ENCODE peak calls at places on chromosomes 4 and X, in five cellular contexts. V is astrocyte of the cerebellum; W is heart right ventricle; E is CD4-positive, CD25-positive, alpha-beta regulatory T cell; K is GM23338. P is an unnamed sample.

GRCh38 chr4:186688150-186688943 is 35.3 kb downstream of the FAT1 start:
- DNase-seq in V (no peak), K (peak; percentile 67), E (no peak), W (no peak), P (peak; percentile 39)

GRCh38 chrX:15956684-15957083 is 102.1 kb upstream of the AP1S2 start:
- DNase-seq in W (no peak), V (no peak), K (peak; percentile 50), E (no peak), P (peak; percentile 24)

GRCh38 chr4:118296739-118297138 is 56.1 kb downstream of the PRSS12 start:
- DNase-seq in W (no peak), V (no peak), K (no peak), E (no peak), P (no peak)

GRCh38 chr4:99722006-99722405 is 64.4 kb upstream of the C4orf54 start:
- DNase-seq in E (no peak), K (no peak), V (no peak), W (no peak), P (no peak)

GRCh38 chr4:158484173-158484885 is 37.4 kb upstream of the RXFP1 start:
- DNase-seq in K (no peak), V (peak; percentile 31), W (no peak), E (no peak), P (no peak)

GRCh38 chr4:172042714-172043114 is 229.5 kb downstream of the GALNTL6 start:
- DNase-seq in W (no peak), E (no peak), K (no peak), V (no peak), P (no peak)

GRCh38 chr4:139559095-139559490 is 3.1 kb upstream of the SETD7 start:
- DNase-seq in E (no peak), V (no peak), K (no peak), W (no peak), P (no peak)

GRCh38 chrX:30275498-30275897 is 28.6 kb downstream of the MAGEB1 start:
- DNase-seq in V (no peak), K (peak; percentile 15), W (no peak), E (no peak), P (no peak)

GRCh38 chr4:93475730-93476129 is 352.8 kb upstream of the ATOH1 start:
- DNase-seq in E (no peak), W (no peak), K (no peak), V (no peak), P (no peak)

DNA sequence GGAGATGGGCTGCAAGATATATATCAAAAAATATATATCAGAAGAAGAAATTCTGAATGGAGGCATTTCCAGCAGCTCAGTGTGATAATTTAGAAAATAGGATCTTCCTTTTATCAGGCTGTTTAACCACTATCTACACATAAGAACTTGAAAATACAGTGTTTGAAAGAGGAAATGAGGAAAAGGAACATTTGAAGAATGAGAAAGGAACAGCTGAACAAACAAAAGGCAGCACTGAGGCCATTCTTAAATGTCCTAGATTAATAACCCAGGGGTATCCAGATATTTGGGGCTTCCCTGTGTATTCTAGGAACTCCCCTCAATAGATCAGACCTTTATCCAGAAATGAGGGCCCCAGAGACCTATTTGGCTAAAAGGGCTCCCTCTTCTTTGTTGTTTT is 4.1 kb downstream of the SLC39A8 start:
- DNase-seq in V (no peak), E (no peak), K (no peak), W (no peak), P (no peak)
- H3K4me3 ChIP-seq in V (no peak overlapping the region), E (no peak overlapping the region), K (no peak overlapping the region), W (no peak overlapping the region), P (no peak overlapping the region)

GRCh38 chr4:26030260-26030667 is 116.2 kb downstream of the SMIM20 start:
- DNase-seq in K (peak; percentile 98), W (no peak), E (no peak), V (no peak), P (peak; percentile 79)
- H3K4me3 ChIP-seq in K (peak overlapping the region; percentile 74), W (no peak overlapping the region), E (no peak overlapping the region), V (no peak overlapping the region), P (peak overlapping the region; percentile 49)

DNA sequence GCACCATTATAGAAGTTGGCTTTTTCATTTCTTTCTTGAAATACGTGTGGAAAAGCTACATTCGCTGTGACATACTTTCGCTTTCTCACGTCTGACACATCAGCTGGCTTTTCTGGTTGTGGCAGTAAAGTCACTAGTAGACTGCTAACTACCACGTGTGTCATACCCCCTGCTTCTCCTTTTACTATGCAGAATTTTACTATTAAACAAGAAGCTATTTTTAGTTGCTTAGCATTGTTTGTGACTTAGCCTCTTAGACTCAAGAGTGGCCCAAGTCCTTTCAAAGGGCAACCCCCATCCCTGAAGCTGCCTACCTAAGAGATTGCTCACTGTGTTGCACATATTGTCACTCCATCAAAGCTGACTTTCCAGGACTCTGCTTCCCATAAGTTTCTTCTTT is 2.1 kb upstream of the IL2 start:
- DNase-seq in K (peak; percentile 1), V (no peak), W (no peak), E (peak; percentile 63), P (no peak)
- H3K4me3 ChIP-seq in K (no peak overlapping the region), V (peak overlapping the region; percentile 9), W (no peak overlapping the region), E (peak overlapping the region; percentile 87), P (no peak overlapping the region)

GRCh38 chr4:144733566-144733965 is 87.6 kb downstream of the HHIP start:
- DNase-seq in E (no peak), K (no peak), V (no peak), W (no peak), P (no peak)

GRCh38 chr4:144740316-144740715 is 94.4 kb downstream of the HHIP start:
- DNase-seq in V (no peak), E (no peak), K (no peak), W (no peak), P (no peak)

GRCh38 chr4:144734522-144734921 is 88.6 kb downstream of the HHIP start:
- DNase-seq in W (no peak), K (peak; percentile 33), E (no peak), V (peak; percentile 53), P (no peak)

GRCh38 chr4:144732584-144733130 is 86.7 kb downstream of the HHIP start:
- DNase-seq in V (no peak), K (no peak), W (no peak), E (no peak), P (no peak)

GRCh38 chr4:144738649-144739048 is 92.7 kb downstream of the HHIP start:
- DNase-seq in K (no peak), E (no peak), V (no peak), W (no peak), P (no peak)
- H3K4me3 ChIP-seq in K (no peak overlapping the region), E (no peak overlapping the region), V (no peak overlapping the region), W (no peak overlapping the region), P (no peak overlapping the region)

GRCh38 chr4:7759635-7760034 is 180.0 kb downstream of the AFAP1 start:
- DNase-seq in W (no peak), V (no peak), K (no peak), E (no peak), P (no peak)

GRCh38 chr4:7760228-7760627 is 179.4 kb downstream of the AFAP1 start:
- DNase-seq in W (no peak), E (no peak), V (no peak), K (no peak), P (no peak)

GRCh38 chr4:7757501-7758443 is 181.9 kb downstream of the AFAP1 start:
- DNase-seq in K (no peak), E (no peak), W (peak; percentile 29), V (no peak), P (no peak)

GRCh38 chr4:7758444-7758815 is 181.2 kb downstream of the AFAP1 start:
- DNase-seq in K (no peak), W (no peak), E (no peak), V (no peak), P (no peak)

DNA sequence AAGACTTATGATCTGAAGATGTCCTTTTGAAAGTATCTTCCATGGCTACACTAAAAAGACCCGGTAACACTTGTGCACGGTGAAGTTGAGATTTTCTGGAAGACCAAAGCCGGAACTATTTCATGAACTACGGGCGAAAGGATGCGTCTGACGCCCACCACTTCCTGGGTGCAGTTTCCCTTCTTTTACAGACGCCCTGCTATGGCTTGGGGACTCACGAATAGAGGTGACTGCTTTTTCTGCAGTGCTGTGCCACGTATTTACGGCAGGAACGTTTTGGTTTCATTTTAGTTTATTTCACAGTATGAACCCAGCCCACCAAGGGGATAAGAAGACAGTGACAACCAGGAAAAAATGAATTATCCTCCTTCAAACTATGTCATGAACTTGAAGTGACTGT is 180.4 kb downstream of the AFAP1 start:
- DNase-seq in W (no peak), E (peak; percentile 90), K (no peak), V (no peak), P (no peak)
- H3K4me3 ChIP-seq in W (no peak overlapping the region), E (peak overlapping the region; percentile 92), K (no peak overlapping the region), V (no peak overlapping the region), P (no peak overlapping the region)